ENCODE peak calls at places on chromosome 17, in nine cellular contexts. Q, D, Y, A, X, R, F, G and T are unnamed samples.

GRCh38 chr17:78748730-78749317 is 33.2 kb downstream of the CYTH1 start:
- DNase-seq in X (peak), F (peak), R (peak), Y (no peak), G (no peak), Q (peak), D (no peak), A (peak), T (no peak)

GRCh38 chr17:31373150-31374082 is 18.1 kb upstream of the RAB11FIP4 start:
- DNase-seq in A (peak), Y (no peak), R (peak), D (peak), Q (peak), F (peak), G (peak), X (peak), T (peak)

GRCh38 chr17:80782536-80783427 is 208.9 kb upstream of the CHMP6 start:
- DNase-seq in X (peak), Q (no peak), R (no peak), Y (no peak), G (no peak), F (no peak), A (peak), D (no peak), T (no peak)

GRCh38 chr17:44871546-44871945 is 23.9 kb downstream of the HIGD1B start:
- DNase-seq in F (no peak), R (no peak), G (no peak), D (no peak), X (no peak), Q (no peak), A (no peak), Y (no peak), T (no peak)

GRCh38 chr17:16215965-16216316 is 607 bp upstream of the NCOR1 start:
- DNase-seq in R (no peak), X (no peak), F (peak), G (peak), Q (peak), D (no peak), A (no peak), Y (no peak), T (no peak)

GRCh38 chr17:61996916-61997605 is 68.0 kb downstream of the MED13 start:
- DNase-seq in G (no peak), Y (no peak), F (no peak), X (no peak), R (no peak), D (no peak), A (no peak), Q (no peak), T (no peak)

GRCh38 chr17:44005865-44006580 is 1.6 kb downstream of the NAGS start:
- DNase-seq in A (peak), D (no peak), F (peak), Q (peak), R (no peak), X (no peak), Y (no peak), G (no peak), T (no peak)

GRCh38 chr17:37062036-37062435 is 113.3 kb downstream of the AATF start:
- DNase-seq in Y (no peak), X (no peak), R (no peak), Q (no peak), A (no peak), D (no peak), F (no peak), G (no peak), T (no peak)

GRCh38 chr17:68775338-68775737 is 174.2 kb upstream of the FAM20A start:
- DNase-seq in F (no peak), A (no peak), R (peak), D (no peak), G (no peak), Y (no peak), Q (no peak), X (no peak), T (no peak)

GRCh38 chr17:28394717-28395116 is 11.3 kb downstream of the SLC46A1 start:
- DNase-seq in Q (peak), R (peak), Y (no peak), D (no peak), F (no peak), X (no peak), A (no peak), G (no peak), T (no peak)

GRCh38 chr17:61410100-61410551 is 10.5 kb downstream of the TBX2 start:
- DNase-seq in A (no peak), F (no peak), Y (no peak), G (no peak), D (no peak), R (no peak), Q (no peak), X (no peak), T (no peak)

GRCh38 chr17:38745545-38745944 is 2.6 kb downstream of the PCGF2 start:
- DNase-seq in Q (no peak), A (no peak), R (no peak), F (peak), D (no peak), G (no peak), Y (peak), X (no peak), T (peak)

GRCh38 chr17:64399071-64399766 is 8.6 kb upstream of the PECAM1 start:
- DNase-seq in F (no peak), D (peak), X (no peak), R (no peak), Q (peak), A (no peak), Y (no peak), G (no peak), T (no peak)

GRCh38 chr17:46794318-46794717 is 24.2 kb downstream of the WNT3 start:
- DNase-seq in G (no peak), F (no peak), X (no peak), R (no peak), Y (no peak), Q (no peak), A (no peak), D (no peak), T (no peak)

GRCh38 chr17:47993031-47993546 is 22.2 kb downstream of the CDK5RAP3 start:
- DNase-seq in R (no peak), F (no peak), Y (no peak), G (no peak), A (no peak), D (no peak), Q (no peak), X (no peak), T (no peak)

GRCh38 chr17:42682400-42683384 is at the start of gene CNTNAP1:
- DNase-seq in D (peak), F (peak), A (no peak), Y (peak), R (peak), Q (peak), X (no peak), G (no peak), T (peak)

GRCh38 chr17:21418446-21419298 is 42.5 kb downstream of the KCNJ12 start:
- DNase-seq in R (no peak), Y (no peak), F (no peak), G (no peak), A (no peak), D (no peak), X (no peak), Q (no peak), T (no peak)

GRCh38 chr17:3535253-3535995 is 22.2 kb downstream of the TRPV3 start:
- DNase-seq in Y (peak), F (peak), G (peak), X (no peak), R (peak), D (no peak), Q (peak), A (peak), T (no peak)

GRCh38 chr17:66464921-66465320 is 162.5 kb downstream of the PRKCA start:
- DNase-seq in G (no peak), Q (no peak), X (no peak), R (no peak), F (no peak), A (no peak), D (no peak), Y (no peak), T (no peak)

GRCh38 chr17:32275060-32276042 is 9.7 kb downstream of the RHBDL3 start:
- DNase-seq in F (no peak), Y (peak), A (no peak), D (no peak), Q (peak), X (no peak), R (peak), G (no peak), T (no peak)

GRCh38 chr17:69961488-69962145 is 113.4 kb upstream of the KCNJ16 start:
- DNase-seq in R (no peak), Y (no peak), G (no peak), X (no peak), F (no peak), D (no peak), A (no peak), Q (no peak), T (peak)

GRCh38 chr17:29376667-29377268 is 13.4 kb upstream of the TAOK1 start:
- DNase-seq in Y (no peak), F (no peak), X (no peak), Q (peak), G (no peak), A (no peak), R (peak), D (no peak), T (no peak)

GRCh38 chr17:66429680-66430079 is 127.3 kb downstream of the PRKCA start:
- DNase-seq in F (no peak), G (peak), R (no peak), A (no peak), X (no peak), D (no peak), Q (no peak), Y (no peak), T (no peak)

GRCh38 chr17:78472035-78472905 is 93.8 kb downstream of the PGS1 start:
- DNase-seq in Q (no peak), X (no peak), R (no peak), A (no peak), D (no peak), Y (no peak), G (no peak), F (no peak), T (no peak)

GRCh38 chr17:70332811-70333210 is 163.5 kb downstream of the KCNJ2 start:
- DNase-seq in R (no peak), Q (no peak), Y (peak), F (peak), D (no peak), X (no peak), G (no peak), A (no peak), T (no peak)

GRCh38 chr17:4960279-4960922 is 7.2 kb downstream of the SPAG7 start:
- DNase-seq in X (no peak), A (no peak), Q (no peak), Y (no peak), G (no peak), R (no peak), D (no peak), F (no peak), T (no peak)

GRCh38 chr17:71409712-71410111 is 711.1 kb upstream of the SOX9 start:
- DNase-seq in F (no peak), R (peak), D (peak), G (no peak), Q (peak), A (no peak), X (no peak), Y (no peak), T (no peak)

GRCh38 chr17:57697891-57698708 is 47.0 kb downstream of the CCDC182 start:
- DNase-seq in D (no peak), Y (no peak), A (peak), X (no peak), R (no peak), G (no peak), F (no peak), Q (peak), T (no peak)

GRCh38 chr17:67993153-67993997 is 2.9 kb downstream of the C17orf58 start:
- DNase-seq in G (peak), R (peak), Y (peak), Q (peak), X (peak), F (peak), A (peak), D (peak), T (peak)